ENCODE peak calls at places on chromosome 3, in six cellular contexts. O is cardiac fibroblast, C is testis, V is vagina, G is MCF 10A, R is mesothelial cell of epicardium. J is an unnamed sample.

GRCh38 chr3:143672396-143673165 is 175.7 kb downstream of the SLC9A9 start:
- DNase-seq in O (no peak), C (no peak), V (no peak), G (no peak), R (no peak), J (no peak)

GRCh38 chr3:38131621-38132369 is 5.1 kb downstream of the ACAA1 start:
- DNase-seq in O (peak; percentile 56), C (peak; percentile 32), V (no peak), G (peak; percentile 60), R (no peak), J (no peak)

GRCh38 chr3:11719406-11720219 is 75.9 kb upstream of the VGLL4 start:
- DNase-seq in O (peak; percentile 74), C (peak; percentile 91), V (no peak), G (peak; percentile 88), R (peak; percentile 94), J (no peak)

GRCh38 chr3:196440041-196440537 is 7.9 kb upstream of the UBXN7 start:
- DNase-seq in O (peak; percentile 73), C (no peak), V (no peak), G (no peak), R (no peak), J (no peak)

GRCh38 chr3:154285221-154285620 is 39.1 kb downstream of the DHX36 start:
- DNase-seq in O (no peak), C (no peak), V (no peak), G (no peak), R (no peak), J (no peak)

GRCh38 chr3:140186421-140186920 is 251.5 kb downstream of the CLSTN2 start:
- DNase-seq in O (peak; percentile 30), C (peak; percentile 45), V (no peak), G (peak; percentile 17), R (no peak), J (no peak)

GRCh38 chr3:1087066-1087555 is 5.7 kb upstream of the CNTN6 start:
- DNase-seq in O (peak; percentile 79), C (no peak), V (no peak), G (peak; percentile 36), R (peak; percentile 50), J (peak; percentile 90)

GRCh38 chr3:55692958-55693558 is 206.0 kb upstream of the WNT5A start:
- DNase-seq in O (no peak), C (no peak), V (no peak), G (peak; percentile 21), R (no peak), J (peak; percentile 60)

GRCh38 chr3:76361010-76361409 is 575.7 kb upstream of the ZNF717 start:
- DNase-seq in O (no peak), C (no peak), V (no peak), G (no peak), R (no peak), J (no peak)

GRCh38 chr3:106114848-106115247 is 246.0 kb upstream of the CBLB start:
- DNase-seq in O (peak; percentile 76), C (no peak), V (no peak), G (no peak), R (no peak), J (no peak)

GRCh38 chr3:97821413-97821809 is 400 bp upstream of the CRYBG3 start:
- DNase-seq in O (no peak), C (peak; percentile 63), V (no peak), G (no peak), R (no peak), J (peak; percentile 21)

GRCh38 chr3:174132421-174133042 is 726.6 kb upstream of the NAALADL2 start:
- DNase-seq in O (no peak), C (no peak), V (no peak), G (no peak), R (no peak), J (no peak)

GRCh38 chr3:155153242-155154186 is 73.4 kb downstream of the MME start:
- DNase-seq in O (no peak), C (no peak), V (no peak), G (no peak), R (no peak), J (no peak)

GRCh38 chr3:25455316-25456232 is 27.5 kb downstream of the RARB start:
- DNase-seq in O (peak; percentile 48), C (no peak), V (no peak), G (no peak), R (no peak), J (no peak)

GRCh38 chr3:66224220-66224619 is 3.4 kb downstream of the SLC25A26 start:
- DNase-seq in O (no peak), C (no peak), V (no peak), G (no peak), R (no peak), J (no peak)

GRCh38 chr3:54193093-54193492 is 70.7 kb downstream of the CACNA2D3 start:
- DNase-seq in O (no peak), C (no peak), V (no peak), G (no peak), R (no peak), J (no peak)

GRCh38 chr3:192860464-192860863 is 57.2 kb downstream of the MB21D2 start:
- DNase-seq in O (no peak), C (peak; percentile 43), V (no peak), G (no peak), R (no peak), J (no peak)

GRCh38 chr3:124635169-124635539 is 95.1 kb upstream of the UMPS start:
- DNase-seq in O (no peak), C (no peak), V (no peak), G (no peak), R (no peak), J (no peak)

GRCh38 chr3:129482721-129483120 is 42.7 kb downstream of the IFT122 start:
- DNase-seq in O (no peak), C (no peak), V (no peak), G (no peak), R (no peak), J (no peak)

GRCh38 chr3:190178779-190179178 is 58.1 kb upstream of the P3H2 start:
- DNase-seq in O (no peak), C (no peak), V (no peak), G (no peak), R (no peak), J (no peak)

GRCh38 chr3:27533718-27534578 is 49.8 kb upstream of the SLC4A7 start:
- DNase-seq in O (peak; percentile 95), C (no peak), V (no peak), G (peak; percentile 97), R (no peak), J (peak; percentile 78)

GRCh38 chr3:160931474-160931873 is 173.7 kb downstream of the B3GALNT1 start:
- DNase-seq in O (peak; percentile 14), C (no peak), V (no peak), G (no peak), R (no peak), J (no peak)

GRCh38 chr3:193305356-193305755 is 64.3 kb downstream of the PLAAT1 start:
- DNase-seq in O (no peak), C (no peak), V (no peak), G (no peak), R (no peak), J (no peak)

GRCh38 chr3:181700168-181701087 is 11.3 kb upstream of the SOX2 start:
- DNase-seq in O (peak; percentile 78), C (peak; percentile 88), V (no peak), G (peak; percentile 84), R (peak; percentile 77), J (peak; percentile 46)

GRCh38 chr3:154730221-154730620 is 300.2 kb upstream of the GPR149 start:
- DNase-seq in O (no peak), C (no peak), V (no peak), G (peak; percentile 15), R (no peak), J (peak; percentile 46)

GRCh38 chr3:64561503-64561810 is 126.3 kb downstream of the ADAMTS9 start:
- DNase-seq in O (no peak), C (no peak), V (no peak), G (no peak), R (no peak), J (no peak)
- TF ChIP-seq CTCF in O (no peak), C (no peak), V (no peak), G (no peak), R (no peak), J (no peak)

GRCh38 chr3:3013299-3013698 is 96.9 kb downstream of the IL5RA start:
- DNase-seq in O (no peak), C (no peak), V (no peak), G (no peak), R (no peak), J (no peak)

GRCh38 chr3:3020209-3020608 is 90.0 kb downstream of the IL5RA start:
- DNase-seq in O (no peak), C (no peak), V (no peak), G (no peak), R (no peak), J (no peak)

GRCh38 chr3:3015472-3016089 is 94.6 kb downstream of the IL5RA start:
- DNase-seq in O (peak; percentile 13), C (no peak), V (no peak), G (peak; percentile 53), R (no peak), J (peak; percentile 14)
- TF ChIP-seq CTCF in O (no peak), C (peak; percentile 30), V (no peak), G (peak; percentile 50), R (no peak), J (peak; percentile 50)

GRCh38 chr3:194504146-194504545 is 17.3 kb upstream of the ATP13A3 start:
- DNase-seq in O (no peak), C (no peak), V (no peak), G (no peak), R (no peak), J (no peak)
- TF ChIP-seq CTCF in O (no peak), C (no peak), V (no peak), G (no peak), R (no peak), J (no peak)

GRCh38 chr3:52150860-52151259 is 3.4 kb downstream of the POC1A start:
- DNase-seq in O (no peak), C (no peak), V (peak; percentile 58), G (no peak), R (no peak), J (no peak)

GRCh38 chr3:52155912-52156311 is 1.7 kb upstream of the POC1A start:
- DNase-seq in O (no peak), C (no peak), V (no peak), G (no peak), R (no peak), J (no peak)

GRCh38 chr3:52154135-52155094 is at the start of gene POC1A:
- DNase-seq in O (peak; percentile 98), C (peak; percentile 98), V (no peak), G (peak; percentile 99), R (peak; percentile 91), J (peak; percentile 89)

GRCh38 chr3:52150357-52150756 is 3.9 kb downstream of the POC1A start:
- DNase-seq in O (no peak), C (no peak), V (peak; percentile 79), G (no peak), R (no peak), J (no peak)

DNA sequence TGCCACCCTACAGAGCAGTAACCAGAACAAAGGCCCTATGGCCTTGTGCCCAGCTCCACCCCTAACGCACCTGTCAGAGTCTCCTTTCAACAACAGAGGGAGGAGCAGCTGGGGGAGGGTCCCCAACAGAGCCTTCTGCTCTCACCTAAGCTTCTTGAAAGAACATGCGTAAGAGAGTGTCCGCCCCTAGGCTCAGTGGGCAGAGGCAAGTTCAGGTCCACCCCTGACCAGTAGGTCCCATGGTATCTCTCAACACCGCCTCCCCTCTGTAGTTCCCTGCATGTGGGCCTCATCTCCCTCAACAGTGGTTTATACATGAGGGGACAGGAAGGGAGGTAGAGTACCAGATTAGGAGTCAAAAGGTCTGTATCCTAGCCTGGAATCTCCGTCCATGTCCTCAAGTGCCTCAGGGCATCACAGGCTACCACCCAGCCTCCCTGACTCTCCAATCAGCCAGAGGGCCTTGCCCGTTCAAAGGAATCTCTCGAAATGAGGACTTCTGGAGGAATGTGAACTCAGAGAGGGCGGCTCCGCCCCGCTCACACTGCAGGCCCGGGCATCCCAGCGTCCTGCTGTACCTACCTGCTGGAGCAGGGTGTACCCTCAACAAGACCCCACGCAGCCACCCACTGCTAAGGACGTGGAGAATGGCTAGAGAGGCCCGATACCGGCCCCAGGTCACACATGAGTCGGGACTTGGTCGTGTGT is 680 bp downstream of the POC1A start:
- DNase-seq in O (no peak), C (peak; percentile 33), V (no peak), G (peak; percentile 40), R (no peak), J (no peak)
- TF ChIP-seq CTCF in O (no peak), C (no peak), V (no peak), G (no peak), R (no peak), J (peak; percentile 18)